ENCODE peak calls at places on chromosomes 5 and 9, in nine cellular contexts. One of them, this sample, is unnamed.

GRCh38 chr9:5800969-5801738 is 31.8 kb downstream of the ERMP1 start:
- DNase-seq in heart right ventricle: no peak
- DNase-seq in IMR-90: no peak
- DNase-seq in fibroblast of villous mesenchyme: no peak
- DNase-seq in fibroblast of pulmonary artery: no peak
- DNase-seq in kidney epithelial cell: peak; percentile 39
- DNase-seq in breast epithelium: no peak
- DNase-seq in RWPE2: no peak
- DNase-seq in astrocyte of the spinal cord: no peak
- DNase-seq in this sample: peak; percentile 8

GRCh38 chr9:136587944-136588662 is 42.3 kb upstream of the NOTCH1 start:
- DNase-seq in heart right ventricle: peak; percentile 73
- DNase-seq in IMR-90: no peak
- DNase-seq in fibroblast of villous mesenchyme: no peak
- DNase-seq in fibroblast of pulmonary artery: peak; percentile 62
- DNase-seq in kidney epithelial cell: no peak
- DNase-seq in breast epithelium: no peak
- DNase-seq in RWPE2: no peak
- DNase-seq in astrocyte of the spinal cord: peak; percentile 27
- DNase-seq in this sample: no peak

GRCh38 chr9:125119643-125120286 is 23.6 kb downstream of the SCAI start:
- DNase-seq in heart right ventricle: no peak
- DNase-seq in IMR-90: peak; percentile 55
- DNase-seq in fibroblast of villous mesenchyme: peak; percentile 63
- DNase-seq in fibroblast of pulmonary artery: no peak
- DNase-seq in kidney epithelial cell: no peak
- DNase-seq in breast epithelium: no peak
- DNase-seq in RWPE2: no peak
- DNase-seq in astrocyte of the spinal cord: no peak
- DNase-seq in this sample: peak; percentile 62

GRCh38 chr5:97735209-97735608 is 552.2 kb upstream of the RIOK2 start:
- DNase-seq in heart right ventricle: no peak
- DNase-seq in IMR-90: peak; percentile 92
- DNase-seq in fibroblast of villous mesenchyme: peak; percentile 32
- DNase-seq in fibroblast of pulmonary artery: peak; percentile 91
- DNase-seq in kidney epithelial cell: peak; percentile 9
- DNase-seq in breast epithelium: no peak
- DNase-seq in RWPE2: peak; percentile 69
- DNase-seq in astrocyte of the spinal cord: peak; percentile 74
- DNase-seq in this sample: peak; percentile 77

GRCh38 chr5:161507591-161507990 is 38.9 kb downstream of the GABRB2 start:
- DNase-seq in heart right ventricle: no peak
- DNase-seq in IMR-90: no peak
- DNase-seq in fibroblast of villous mesenchyme: no peak
- DNase-seq in fibroblast of pulmonary artery: no peak
- DNase-seq in kidney epithelial cell: no peak
- DNase-seq in breast epithelium: no peak
- DNase-seq in RWPE2: no peak
- DNase-seq in astrocyte of the spinal cord: no peak
- DNase-seq in this sample: no peak

GRCh38 chr9:8613346-8613825 is 813.8 kb upstream of the DMAC1 start:
- DNase-seq in heart right ventricle: peak; percentile 32
- DNase-seq in IMR-90: no peak
- DNase-seq in fibroblast of villous mesenchyme: no peak
- DNase-seq in fibroblast of pulmonary artery: no peak
- DNase-seq in kidney epithelial cell: no peak
- DNase-seq in breast epithelium: no peak
- DNase-seq in RWPE2: no peak
- DNase-seq in astrocyte of the spinal cord: no peak
- DNase-seq in this sample: no peak

GRCh38 chr5:137751869-137752491 is 2.2 kb downstream of the HNRNPA0 start:
- DNase-seq in heart right ventricle: peak; percentile 27
- DNase-seq in IMR-90: peak; percentile 80
- DNase-seq in fibroblast of villous mesenchyme: peak; percentile 82
- DNase-seq in fibroblast of pulmonary artery: peak; percentile 88
- DNase-seq in kidney epithelial cell: peak; percentile 37
- DNase-seq in breast epithelium: no peak
- DNase-seq in RWPE2: no peak
- DNase-seq in astrocyte of the spinal cord: peak; percentile 80
- DNase-seq in this sample: peak; percentile 89

GRCh38 chr9:97478301-97478981 is 23.0 kb upstream of the TMOD1 start:
- DNase-seq in heart right ventricle: no peak
- DNase-seq in IMR-90: no peak
- DNase-seq in fibroblast of villous mesenchyme: peak; percentile 35
- DNase-seq in fibroblast of pulmonary artery: no peak
- DNase-seq in kidney epithelial cell: no peak
- DNase-seq in breast epithelium: no peak
- DNase-seq in RWPE2: no peak
- DNase-seq in astrocyte of the spinal cord: no peak
- DNase-seq in this sample: no peak

GRCh38 chr5:151383011-151383410 is 35.7 kb upstream of the SLC36A2 start:
- DNase-seq in heart right ventricle: no peak
- DNase-seq in IMR-90: no peak
- DNase-seq in fibroblast of villous mesenchyme: no peak
- DNase-seq in fibroblast of pulmonary artery: no peak
- DNase-seq in kidney epithelial cell: no peak
- DNase-seq in breast epithelium: no peak
- DNase-seq in RWPE2: no peak
- DNase-seq in astrocyte of the spinal cord: no peak
- DNase-seq in this sample: no peak

GRCh38 chr9:117400131-117400530 is 14.7 kb downstream of the ASTN2 start:
- DNase-seq in heart right ventricle: no peak
- DNase-seq in IMR-90: no peak
- DNase-seq in fibroblast of villous mesenchyme: no peak
- DNase-seq in fibroblast of pulmonary artery: no peak
- DNase-seq in kidney epithelial cell: no peak
- DNase-seq in breast epithelium: peak; percentile 26
- DNase-seq in RWPE2: no peak
- DNase-seq in astrocyte of the spinal cord: no peak
- DNase-seq in this sample: no peak

GRCh38 chr9:119639287-119639955 is 270.2 kb upstream of the BRINP1 start:
- DNase-seq in heart right ventricle: no peak
- DNase-seq in IMR-90: no peak
- DNase-seq in fibroblast of villous mesenchyme: peak; percentile 8
- DNase-seq in fibroblast of pulmonary artery: peak; percentile 3
- DNase-seq in kidney epithelial cell: peak; percentile 9
- DNase-seq in breast epithelium: no peak
- DNase-seq in RWPE2: no peak
- DNase-seq in astrocyte of the spinal cord: peak; percentile 0
- DNase-seq in this sample: peak; percentile 20

GRCh38 chr9:121454972-121455371 is 44.7 kb downstream of the GGTA1 start:
- DNase-seq in heart right ventricle: no peak
- DNase-seq in IMR-90: no peak
- DNase-seq in fibroblast of villous mesenchyme: no peak
- DNase-seq in fibroblast of pulmonary artery: no peak
- DNase-seq in kidney epithelial cell: no peak
- DNase-seq in breast epithelium: no peak
- DNase-seq in RWPE2: no peak
- DNase-seq in astrocyte of the spinal cord: no peak
- DNase-seq in this sample: no peak

GRCh38 chr5:104048231-104048630 is 485.6 kb upstream of the NUDT12 start:
- DNase-seq in heart right ventricle: no peak
- DNase-seq in IMR-90: no peak
- DNase-seq in fibroblast of villous mesenchyme: no peak
- DNase-seq in fibroblast of pulmonary artery: no peak
- DNase-seq in kidney epithelial cell: no peak
- DNase-seq in breast epithelium: no peak
- DNase-seq in RWPE2: no peak
- DNase-seq in astrocyte of the spinal cord: no peak
- DNase-seq in this sample: no peak

GRCh38 chr5:179153921-179154345 is 93.8 kb downstream of the ZNF354C start:
- DNase-seq in heart right ventricle: no peak
- DNase-seq in IMR-90: no peak
- DNase-seq in fibroblast of villous mesenchyme: no peak
- DNase-seq in fibroblast of pulmonary artery: no peak
- DNase-seq in kidney epithelial cell: no peak
- DNase-seq in breast epithelium: no peak
- DNase-seq in RWPE2: no peak
- DNase-seq in astrocyte of the spinal cord: no peak
- DNase-seq in this sample: no peak

GRCh38 chr5:81696418-81697397 is 54.2 kb downstream of the SSBP2 start:
- DNase-seq in heart right ventricle: no peak
- DNase-seq in IMR-90: no peak
- DNase-seq in fibroblast of villous mesenchyme: no peak
- DNase-seq in fibroblast of pulmonary artery: no peak
- DNase-seq in kidney epithelial cell: no peak
- DNase-seq in breast epithelium: no peak
- DNase-seq in RWPE2: no peak
- DNase-seq in astrocyte of the spinal cord: no peak
- DNase-seq in this sample: no peak

GRCh38 chr5:154179846-154180710 is 10.5 kb upstream of the GALNT10 start:
- DNase-seq in heart right ventricle: peak; percentile 37
- DNase-seq in IMR-90: peak; percentile 67
- DNase-seq in fibroblast of villous mesenchyme: peak; percentile 65
- DNase-seq in fibroblast of pulmonary artery: peak; percentile 78
- DNase-seq in kidney epithelial cell: no peak
- DNase-seq in breast epithelium: no peak
- DNase-seq in RWPE2: no peak
- DNase-seq in astrocyte of the spinal cord: peak; percentile 67
- DNase-seq in this sample: peak; percentile 67

GRCh38 chr9:94867281-94867841 is 140.9 kb downstream of the AOPEP start:
- DNase-seq in heart right ventricle: peak; percentile 78
- DNase-seq in IMR-90: peak; percentile 91
- DNase-seq in fibroblast of villous mesenchyme: peak; percentile 96
- DNase-seq in fibroblast of pulmonary artery: peak; percentile 93
- DNase-seq in kidney epithelial cell: no peak
- DNase-seq in breast epithelium: peak; percentile 72
- DNase-seq in RWPE2: no peak
- DNase-seq in astrocyte of the spinal cord: peak; percentile 91
- DNase-seq in this sample: peak; percentile 91

GRCh38 chr5:145433077-145433476 is 402.1 kb downstream of the PRELID2 start:
- DNase-seq in heart right ventricle: no peak
- DNase-seq in IMR-90: no peak
- DNase-seq in fibroblast of villous mesenchyme: no peak
- DNase-seq in fibroblast of pulmonary artery: no peak
- DNase-seq in kidney epithelial cell: no peak
- DNase-seq in breast epithelium: no peak
- DNase-seq in RWPE2: no peak
- DNase-seq in astrocyte of the spinal cord: no peak
- DNase-seq in this sample: no peak

GRCh38 chr5:154223320-154223719 is 32.8 kb downstream of the GALNT10 start:
- DNase-seq in heart right ventricle: no peak
- DNase-seq in IMR-90: no peak
- DNase-seq in fibroblast of villous mesenchyme: no peak
- DNase-seq in fibroblast of pulmonary artery: no peak
- DNase-seq in kidney epithelial cell: no peak
- DNase-seq in breast epithelium: no peak
- DNase-seq in RWPE2: no peak
- DNase-seq in astrocyte of the spinal cord: no peak
- DNase-seq in this sample: no peak

GRCh38 chr9:131627326-131627845 is 82.1 kb downstream of the PRRT1B start:
- DNase-seq in heart right ventricle: no peak
- DNase-seq in IMR-90: peak; percentile 87
- DNase-seq in fibroblast of villous mesenchyme: no peak
- DNase-seq in fibroblast of pulmonary artery: no peak
- DNase-seq in kidney epithelial cell: no peak
- DNase-seq in breast epithelium: no peak
- DNase-seq in RWPE2: no peak
- DNase-seq in astrocyte of the spinal cord: peak; percentile 77
- DNase-seq in this sample: peak; percentile 55

GRCh38 chr9:33799928-33800689 is 4.7 kb downstream of the PRSS3 start:
- DNase-seq in heart right ventricle: no peak
- DNase-seq in IMR-90: no peak
- DNase-seq in fibroblast of villous mesenchyme: no peak
- DNase-seq in fibroblast of pulmonary artery: no peak
- DNase-seq in kidney epithelial cell: no peak
- DNase-seq in breast epithelium: no peak
- DNase-seq in RWPE2: no peak
- DNase-seq in astrocyte of the spinal cord: no peak
- DNase-seq in this sample: peak; percentile 89

GRCh38 chr9:126374366-126374781 is 47.7 kb downstream of the MVB12B start:
- DNase-seq in heart right ventricle: no peak
- DNase-seq in IMR-90: no peak
- DNase-seq in fibroblast of villous mesenchyme: no peak
- DNase-seq in fibroblast of pulmonary artery: no peak
- DNase-seq in kidney epithelial cell: no peak
- DNase-seq in breast epithelium: no peak
- DNase-seq in RWPE2: no peak
- DNase-seq in astrocyte of the spinal cord: no peak
- DNase-seq in this sample: no peak

GRCh38 chr9:82601272-82601835 is 461.6 kb downstream of the RASEF start:
- DNase-seq in heart right ventricle: no peak
- DNase-seq in IMR-90: peak; percentile 74
- DNase-seq in fibroblast of villous mesenchyme: peak; percentile 48
- DNase-seq in fibroblast of pulmonary artery: no peak
- DNase-seq in kidney epithelial cell: no peak
- DNase-seq in breast epithelium: no peak
- DNase-seq in RWPE2: no peak
- DNase-seq in astrocyte of the spinal cord: peak; percentile 24
- DNase-seq in this sample: peak; percentile 35

GRCh38 chr9:92762196-92762595 is 2.4 kb downstream of the BICD2 start:
- DNase-seq in heart right ventricle: no peak
- DNase-seq in IMR-90: no peak
- DNase-seq in fibroblast of villous mesenchyme: no peak
- DNase-seq in fibroblast of pulmonary artery: no peak
- DNase-seq in kidney epithelial cell: no peak
- DNase-seq in breast epithelium: no peak
- DNase-seq in RWPE2: no peak
- DNase-seq in astrocyte of the spinal cord: no peak
- DNase-seq in this sample: no peak
- H3K4me3 ChIP-seq in heart right ventricle: no peak overlapping the region
- H3K4me3 ChIP-seq in IMR-90: no peak overlapping the region
- H3K4me3 ChIP-seq in fibroblast of villous mesenchyme: no peak overlapping the region
- H3K4me3 ChIP-seq in fibroblast of pulmonary artery: no peak overlapping the region
- H3K4me3 ChIP-seq in kidney epithelial cell: no peak overlapping the region
- H3K4me3 ChIP-seq in breast epithelium: peak overlapping the region; percentile 93
- H3K4me3 ChIP-seq in RWPE2: no peak overlapping the region
- H3K4me3 ChIP-seq in astrocyte of the spinal cord: no peak overlapping the region
- H3K4me3 ChIP-seq in this sample: peak overlapping the region; percentile 94

GRCh38 chr5:23139338-23140171 is 286.4 kb upstream of the CDH12 start:
- DNase-seq in heart right ventricle: no peak
- DNase-seq in IMR-90: peak; percentile 0
- DNase-seq in fibroblast of villous mesenchyme: peak; percentile 5
- DNase-seq in fibroblast of pulmonary artery: peak; percentile 25
- DNase-seq in kidney epithelial cell: no peak
- DNase-seq in breast epithelium: no peak
- DNase-seq in RWPE2: no peak
- DNase-seq in astrocyte of the spinal cord: peak; percentile 5
- DNase-seq in this sample: no peak
- TF ChIP-seq CTCF in heart right ventricle: peak; percentile 58
- TF ChIP-seq CTCF in IMR-90: peak; percentile 34
- TF ChIP-seq CTCF in fibroblast of villous mesenchyme: peak; percentile 16
- TF ChIP-seq CTCF in fibroblast of pulmonary artery: peak; percentile 35
- TF ChIP-seq CTCF in kidney epithelial cell: peak; percentile 41
- TF ChIP-seq CTCF in breast epithelium: no peak
- TF ChIP-seq CTCF in RWPE2: peak; percentile 76
- TF ChIP-seq CTCF in astrocyte of the spinal cord: peak; percentile 32
- TF ChIP-seq CTCF in this sample: no peak

GRCh38 chr9:88197781-88198345 is 59.6 kb upstream of the SPATA31C2 start:
- DNase-seq in heart right ventricle: no peak
- DNase-seq in IMR-90: peak; percentile 87
- DNase-seq in fibroblast of villous mesenchyme: peak; percentile 97
- DNase-seq in fibroblast of pulmonary artery: peak; percentile 68
- DNase-seq in kidney epithelial cell: no peak
- DNase-seq in breast epithelium: no peak
- DNase-seq in RWPE2: no peak
- DNase-seq in astrocyte of the spinal cord: peak; percentile 65
- DNase-seq in this sample: peak; percentile 99
- H3K4me3 ChIP-seq in heart right ventricle: no peak overlapping the region
- H3K4me3 ChIP-seq in IMR-90: peak overlapping the region; percentile 42
- H3K4me3 ChIP-seq in fibroblast of villous mesenchyme: peak overlapping the region; percentile 38
- H3K4me3 ChIP-seq in fibroblast of pulmonary artery: no peak overlapping the region
- H3K4me3 ChIP-seq in kidney epithelial cell: no peak overlapping the region
- H3K4me3 ChIP-seq in breast epithelium: peak overlapping the region; percentile 52
- H3K4me3 ChIP-seq in RWPE2: peak overlapping the region; percentile 5
- H3K4me3 ChIP-seq in astrocyte of the spinal cord: no peak overlapping the region
- H3K4me3 ChIP-seq in this sample: peak overlapping the region; percentile 53

GRCh38 chr9:1303911-1304310 is 253.8 kb downstream of the DMRT2 start:
- DNase-seq in heart right ventricle: no peak
- DNase-seq in IMR-90: no peak
- DNase-seq in fibroblast of villous mesenchyme: no peak
- DNase-seq in fibroblast of pulmonary artery: no peak
- DNase-seq in kidney epithelial cell: no peak
- DNase-seq in breast epithelium: no peak
- DNase-seq in RWPE2: no peak
- DNase-seq in astrocyte of the spinal cord: no peak
- DNase-seq in this sample: no peak
- TF ChIP-seq CTCF in heart right ventricle: no peak
- TF ChIP-seq CTCF in IMR-90: no peak
- TF ChIP-seq CTCF in fibroblast of villous mesenchyme: no peak
- TF ChIP-seq CTCF in fibroblast of pulmonary artery: no peak
- TF ChIP-seq CTCF in kidney epithelial cell: no peak
- TF ChIP-seq CTCF in breast epithelium: no peak
- TF ChIP-seq CTCF in RWPE2: no peak
- TF ChIP-seq CTCF in astrocyte of the spinal cord: no peak
- TF ChIP-seq CTCF in this sample: no peak